ENCODE peak calls at places on chromosomes 1 and 21, in eight cellular contexts. Z, O, Q, M, I, W, X and H are unnamed samples.

GRCh38 chr21:46663754-46664153 is 28.3 kb downstream of the PRMT2 start:
- DNase-seq in Z (no peak), O (no peak), Q (no peak), M (no peak), I (no peak), W (no peak), X (no peak), H (no peak)

GRCh38 chr1:113042336-113043143 is 30.5 kb upstream of the LRIG2 start:
- DNase-seq in Z (peak), O (no peak), Q (peak), M (no peak), I (peak), W (peak), X (peak), H (peak)

GRCh38 chr21:31557956-31558838 is 101.3 kb upstream of the SOD1 start:
- DNase-seq in Z (no peak), O (peak), Q (peak), M (no peak), I (peak), W (peak), X (peak), H (no peak)

GRCh38 chr1:40945491-40945973 is 34.0 kb upstream of the CTPS1 start:
- DNase-seq in Z (no peak), O (no peak), Q (no peak), M (no peak), I (no peak), W (no peak), X (no peak), H (no peak)

GRCh38 chr21:27565418-27565817 is 598.5 kb upstream of the ADAMTS5 start:
- DNase-seq in Z (no peak), O (no peak), Q (no peak), M (no peak), I (no peak), W (no peak), X (no peak), H (no peak)

GRCh38 chr1:226603030-226603960 is 54.7 kb downstream of the STUM start:
- DNase-seq in Z (peak), O (no peak), Q (no peak), M (no peak), I (no peak), W (no peak), X (no peak), H (no peak)

GRCh38 chr1:203406446-203407045 is 55.6 kb upstream of the FMOD start:
- DNase-seq in Z (no peak), O (no peak), Q (no peak), M (no peak), I (no peak), W (no peak), X (no peak), H (no peak)

GRCh38 chr1:171645553-171646336 is 6.7 kb downstream of the MYOC start:
- DNase-seq in Z (peak), O (no peak), Q (no peak), M (no peak), I (no peak), W (no peak), X (no peak), H (no peak)

GRCh38 chr1:77382361-77382760 is 100.5 kb downstream of the AK5 start:
- DNase-seq in Z (no peak), O (no peak), Q (no peak), M (no peak), I (no peak), W (no peak), X (no peak), H (no peak)

GRCh38 chr1:24699628-24700027 is 45.6 kb upstream of the CLIC4 start:
- DNase-seq in Z (no peak), O (no peak), Q (no peak), M (no peak), I (no peak), W (no peak), X (no peak), H (no peak)

GRCh38 chr1:168482106-168482505 is 61.7 kb downstream of the XCL2 start:
- DNase-seq in Z (no peak), O (no peak), Q (no peak), M (no peak), I (no peak), W (peak), X (no peak), H (no peak)

GRCh38 chr1:64915381-64916274 is 50.7 kb downstream of the JAK1 start:
- DNase-seq in Z (no peak), O (no peak), Q (no peak), M (no peak), I (no peak), W (no peak), X (no peak), H (no peak)